ENCODE peak calls at places on chromosomes 2 and 18, in five cellular contexts. One of them, this sample, is unnamed.

GRCh38 chr18:12540751-12541150 is 117.2 kb downstream of the SPIRE1 start:
- ATAC-seq in GM12878: no peak
- ATAC-seq in HepG2: no peak
- ATAC-seq in K562: no peak
- ATAC-seq in upper lobe of left lung: no peak
- ATAC-seq in this sample: no peak

GRCh38 chr2:69619725-69620124 is 23.8 kb downstream of the AAK1 start:
- ATAC-seq in GM12878: peak; percentile 45
- ATAC-seq in HepG2: no peak
- ATAC-seq in K562: peak; percentile 42
- ATAC-seq in upper lobe of left lung: no peak
- ATAC-seq in this sample: no peak

GRCh38 chr2:63590621-63591408 is 2.1 kb downstream of the MDH1 start:
- ATAC-seq in GM12878: no peak
- ATAC-seq in HepG2: peak; percentile 11
- ATAC-seq in K562: no peak
- ATAC-seq in upper lobe of left lung: no peak
- ATAC-seq in this sample: no peak

GRCh38 chr2:19898592-19899329 is 3.0 kb downstream of the TTC32 start:
- ATAC-seq in GM12878: peak; percentile 9
- ATAC-seq in HepG2: peak; percentile 34
- ATAC-seq in K562: peak; percentile 58
- ATAC-seq in upper lobe of left lung: no peak
- ATAC-seq in this sample: no peak

GRCh38 chr2:176614049-176614448 is 344.8 kb downstream of the MTX2 start:
- ATAC-seq in GM12878: no peak
- ATAC-seq in HepG2: no peak
- ATAC-seq in K562: peak; percentile 43
- ATAC-seq in upper lobe of left lung: no peak
- ATAC-seq in this sample: no peak

GRCh38 chr2:229160180-229160579 is 110.9 kb downstream of the PID1 start:
- ATAC-seq in GM12878: no peak
- ATAC-seq in HepG2: peak; percentile 90
- ATAC-seq in K562: no peak
- ATAC-seq in upper lobe of left lung: no peak
- ATAC-seq in this sample: no peak

GRCh38 chr2:21996339-21996738 is 872.6 kb downstream of the TDRD15 start:
- ATAC-seq in GM12878: no peak
- ATAC-seq in HepG2: no peak
- ATAC-seq in K562: no peak
- ATAC-seq in upper lobe of left lung: no peak
- ATAC-seq in this sample: no peak

GRCh38 chr2:172970660-172971059 is 105.0 kb upstream of the MAP3K20 start:
- ATAC-seq in GM12878: no peak
- ATAC-seq in HepG2: no peak
- ATAC-seq in K562: no peak
- ATAC-seq in upper lobe of left lung: no peak
- ATAC-seq in this sample: no peak

GRCh38 chr18:23302852-23303527 is 150.1 kb upstream of the RIOK3 start:
- ATAC-seq in GM12878: no peak
- ATAC-seq in HepG2: peak; percentile 66
- ATAC-seq in K562: no peak
- ATAC-seq in upper lobe of left lung: no peak
- ATAC-seq in this sample: peak; percentile 11

GRCh38 chr2:160538115-160538514 is 44.5 kb upstream of the RBMS1 start:
- ATAC-seq in GM12878: no peak
- ATAC-seq in HepG2: no peak
- ATAC-seq in K562: no peak
- ATAC-seq in upper lobe of left lung: no peak
- ATAC-seq in this sample: no peak

GRCh38 chr2:190785380-190785779 is 95.2 kb upstream of the GLS start:
- ATAC-seq in GM12878: no peak
- ATAC-seq in HepG2: no peak
- ATAC-seq in K562: no peak
- ATAC-seq in upper lobe of left lung: no peak
- ATAC-seq in this sample: no peak

GRCh38 chr2:32874931-32875330 is 71.8 kb upstream of the LTBP1 start:
- ATAC-seq in GM12878: no peak
- ATAC-seq in HepG2: no peak
- ATAC-seq in K562: no peak
- ATAC-seq in upper lobe of left lung: no peak
- ATAC-seq in this sample: no peak

GRCh38 chr2:85490861-85491763 is 47.9 kb upstream of the MAT2A start:
- ATAC-seq in GM12878: no peak
- ATAC-seq in HepG2: peak; percentile 46
- ATAC-seq in K562: peak; percentile 34
- ATAC-seq in upper lobe of left lung: no peak
- ATAC-seq in this sample: no peak

GRCh38 chr2:68857855-68858456 is 13.2 kb downstream of the BMP10 start:
- ATAC-seq in GM12878: no peak
- ATAC-seq in HepG2: no peak
- ATAC-seq in K562: no peak
- ATAC-seq in upper lobe of left lung: peak; percentile 42
- ATAC-seq in this sample: no peak

GRCh38 chr2:54336136-54336976 is 80.3 kb upstream of the TSPYL6 start:
- ATAC-seq in GM12878: no peak
- ATAC-seq in HepG2: peak; percentile 38
- ATAC-seq in K562: no peak
- ATAC-seq in upper lobe of left lung: no peak
- ATAC-seq in this sample: peak; percentile 51

GRCh38 chr2:43874776-43875451 is 36.1 kb downstream of the ABCG8 start:
- ATAC-seq in GM12878: peak; percentile 11
- ATAC-seq in HepG2: peak; percentile 18
- ATAC-seq in K562: peak; percentile 9
- ATAC-seq in upper lobe of left lung: no peak
- ATAC-seq in this sample: no peak

GRCh38 chr2:159605441-159606178 is 10.7 kb downstream of the BAZ2B start:
- ATAC-seq in GM12878: no peak
- ATAC-seq in HepG2: peak; percentile 43
- ATAC-seq in K562: peak; percentile 42
- ATAC-seq in upper lobe of left lung: peak; percentile 43
- ATAC-seq in this sample: no peak

GRCh38 chr2:206563374-206563773 is 78.9 kb upstream of the FAM237A start:
- ATAC-seq in GM12878: no peak
- ATAC-seq in HepG2: no peak
- ATAC-seq in K562: no peak
- ATAC-seq in upper lobe of left lung: no peak
- ATAC-seq in this sample: no peak

GRCh38 chr18:63192885-63193349 is 126.7 kb downstream of the BCL2 start:
- ATAC-seq in GM12878: peak; percentile 75
- ATAC-seq in HepG2: no peak
- ATAC-seq in K562: peak; percentile 54
- ATAC-seq in upper lobe of left lung: no peak
- ATAC-seq in this sample: no peak

GRCh38 chr18:57837917-57838548 is 34.9 kb upstream of the ATP8B1 start:
- ATAC-seq in GM12878: peak; percentile 93
- ATAC-seq in HepG2: no peak
- ATAC-seq in K562: no peak
- ATAC-seq in upper lobe of left lung: no peak
- ATAC-seq in this sample: no peak

GRCh38 chr2:190535119-190535439 is 557 bp upstream of the NEMP2 start:
- ATAC-seq in GM12878: no peak
- ATAC-seq in HepG2: no peak
- ATAC-seq in K562: no peak
- ATAC-seq in upper lobe of left lung: no peak
- ATAC-seq in this sample: no peak

GRCh38 chr18:45923138-45923537 is 44.0 kb downstream of the EPG5 start:
- ATAC-seq in GM12878: no peak
- ATAC-seq in HepG2: no peak
- ATAC-seq in K562: no peak
- ATAC-seq in upper lobe of left lung: no peak
- ATAC-seq in this sample: no peak

GRCh38 chr2:197576631-197577030 is 60.8 kb downstream of the MOB4 start:
- ATAC-seq in GM12878: no peak
- ATAC-seq in HepG2: peak; percentile 38
- ATAC-seq in K562: no peak
- ATAC-seq in upper lobe of left lung: peak; percentile 80
- ATAC-seq in this sample: peak; percentile 75
- TF ChIP-seq EP300 in GM12878: no peak
- TF ChIP-seq EP300 in HepG2: no peak
- TF ChIP-seq EP300 in K562: no peak
- TF ChIP-seq EP300 in upper lobe of left lung: no peak
- TF ChIP-seq EP300 in this sample: no peak

GRCh38 chr2:157176602-157177001 is 80.9 kb upstream of the GALNT5 start:
- ATAC-seq in GM12878: no peak
- ATAC-seq in HepG2: no peak
- ATAC-seq in K562: no peak
- ATAC-seq in upper lobe of left lung: no peak
- ATAC-seq in this sample: no peak

GRCh38 chr2:157172866-157173578 is 84.5 kb upstream of the GALNT5 start:
- ATAC-seq in GM12878: no peak
- ATAC-seq in HepG2: no peak
- ATAC-seq in K562: no peak
- ATAC-seq in upper lobe of left lung: no peak
- ATAC-seq in this sample: no peak

GRCh38 chr2:157174321-157174720 is 83.2 kb upstream of the GALNT5 start:
- ATAC-seq in GM12878: no peak
- ATAC-seq in HepG2: no peak
- ATAC-seq in K562: no peak
- ATAC-seq in upper lobe of left lung: no peak
- ATAC-seq in this sample: no peak

GRCh38 chr2:157172239-157172638 is 85.3 kb upstream of the GALNT5 start:
- ATAC-seq in GM12878: no peak
- ATAC-seq in HepG2: no peak
- ATAC-seq in K562: no peak
- ATAC-seq in upper lobe of left lung: no peak
- ATAC-seq in this sample: no peak

GRCh38 chr2:157173740-157174184 is 83.7 kb upstream of the GALNT5 start:
- ATAC-seq in GM12878: no peak
- ATAC-seq in HepG2: no peak
- ATAC-seq in K562: peak; percentile 46
- ATAC-seq in upper lobe of left lung: peak; percentile 77
- ATAC-seq in this sample: peak; percentile 98
- TF ChIP-seq POLR2AphosphoS5 in GM12878: no peak
- TF ChIP-seq POLR2AphosphoS5 in HepG2: no peak
- TF ChIP-seq POLR2AphosphoS5 in K562: no peak
- TF ChIP-seq POLR2AphosphoS5 in upper lobe of left lung: peak; percentile 77
- TF ChIP-seq POLR2AphosphoS5 in this sample: peak; percentile 97

DNA sequence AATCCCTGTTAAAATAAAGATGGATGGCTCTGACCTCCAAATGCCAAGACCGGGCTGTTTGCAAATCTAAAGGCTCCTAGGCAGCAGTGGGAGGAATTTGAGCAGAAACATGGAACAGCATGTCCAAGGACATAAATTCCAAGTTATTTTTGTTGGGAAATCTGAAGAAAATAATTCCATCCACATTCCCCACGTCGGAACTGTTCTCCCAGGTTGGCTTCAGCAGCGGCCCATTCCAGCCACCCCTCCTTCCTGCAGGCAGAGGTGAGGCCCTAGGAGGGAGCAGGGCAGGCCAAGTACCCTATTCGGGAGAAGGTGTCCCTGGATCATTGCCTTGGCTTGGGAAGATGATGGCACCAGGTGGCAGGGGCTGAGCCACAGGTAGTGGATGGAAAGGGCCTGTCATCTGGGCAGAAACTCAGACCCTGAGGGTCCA is 117.1 kb downstream of the CAPN13 start:
- ATAC-seq in GM12878: no peak
- ATAC-seq in HepG2: no peak
- ATAC-seq in K562: no peak
- ATAC-seq in upper lobe of left lung: no peak
- ATAC-seq in this sample: peak; percentile 84
- TF ChIP-seq EP300 in GM12878: no peak
- TF ChIP-seq EP300 in HepG2: no peak
- TF ChIP-seq EP300 in K562: no peak
- TF ChIP-seq EP300 in upper lobe of left lung: no peak
- TF ChIP-seq EP300 in this sample: peak; percentile 83

GRCh38 chr2:132929786-132930185 is 259.8 kb upstream of the LYPD1 start:
- ATAC-seq in GM12878: no peak
- ATAC-seq in HepG2: no peak
- ATAC-seq in K562: no peak
- ATAC-seq in upper lobe of left lung: no peak
- ATAC-seq in this sample: no peak

DNA sequence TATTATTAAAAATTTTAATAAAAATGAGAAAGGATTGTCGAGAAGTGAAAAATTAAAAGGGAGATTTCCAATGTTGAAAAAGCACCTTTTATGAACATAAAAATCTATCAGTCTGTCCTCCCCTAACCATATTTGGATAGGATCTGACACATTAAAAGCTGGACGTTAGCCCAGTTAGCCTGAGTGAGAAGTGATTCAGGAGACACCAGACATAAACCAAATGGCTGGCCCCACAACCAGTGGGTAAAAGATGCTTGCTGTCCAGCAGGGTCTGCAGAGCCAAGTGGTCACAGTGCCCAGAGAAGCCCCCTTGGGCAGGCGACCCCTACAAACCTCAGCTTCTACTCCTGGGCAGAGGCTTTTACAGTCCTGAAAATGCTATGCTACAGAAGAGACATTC is 253.8 kb upstream of the LYPD1 start:
- ATAC-seq in GM12878: no peak
- ATAC-seq in HepG2: no peak
- ATAC-seq in K562: no peak
- ATAC-seq in upper lobe of left lung: peak; percentile 43
- ATAC-seq in this sample: peak; percentile 25
- TF ChIP-seq POLR2AphosphoS5 in GM12878: no peak
- TF ChIP-seq POLR2AphosphoS5 in HepG2: no peak
- TF ChIP-seq POLR2AphosphoS5 in K562: no peak
- TF ChIP-seq POLR2AphosphoS5 in upper lobe of left lung: no peak
- TF ChIP-seq POLR2AphosphoS5 in this sample: peak; percentile 23

DNA sequence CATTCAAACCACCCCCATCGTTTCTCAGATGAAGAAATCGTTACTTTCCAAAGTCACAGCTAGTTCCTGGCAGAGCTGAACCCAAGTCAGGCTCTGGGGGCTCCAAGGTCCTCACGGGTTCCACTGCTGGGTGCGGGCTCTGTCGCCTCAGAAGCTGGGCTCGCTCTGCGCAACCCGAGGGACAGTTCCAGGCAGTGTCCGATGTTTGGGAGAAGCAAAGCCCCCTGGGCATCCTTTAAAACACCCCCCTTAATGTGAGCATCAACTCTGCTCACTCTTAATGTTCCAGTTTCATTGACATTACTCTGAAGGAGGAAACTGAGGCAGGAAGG is 796 bp downstream of the AOX1 start:
- ATAC-seq in GM12878: no peak
- ATAC-seq in HepG2: no peak
- ATAC-seq in K562: no peak
- ATAC-seq in upper lobe of left lung: no peak
- ATAC-seq in this sample: no peak
- TF ChIP-seq EP300 in GM12878: no peak
- TF ChIP-seq EP300 in HepG2: no peak
- TF ChIP-seq EP300 in K562: no peak
- TF ChIP-seq EP300 in upper lobe of left lung: no peak
- TF ChIP-seq EP300 in this sample: no peak